ENCODE peak calls at places on chromosome 14, in four cellular contexts. One of them, this sample, is unnamed.

GRCh38 chr14:55720796-55721195 is 140.8 kb downstream of the KTN1 start:
- DNase-seq in IMR-90: no peak
- DNase-seq in spleen: no peak
- DNase-seq in Peyer's patch: no peak
- DNase-seq in this sample: no peak

GRCh38 chr14:71524321-71524982 is 407.8 kb upstream of the RGS6 start:
- DNase-seq in Peyer's patch: no peak
- DNase-seq in spleen: no peak
- DNase-seq in IMR-90: no peak
- DNase-seq in this sample: no peak

GRCh38 chr14:35910191-35910590 is 84.1 kb downstream of the BRMS1L start:
- DNase-seq in IMR-90: no peak
- DNase-seq in Peyer's patch: no peak
- DNase-seq in spleen: no peak
- DNase-seq in this sample: no peak

GRCh38 chr14:72243894-72244293 is 311.7 kb downstream of the RGS6 start:
- DNase-seq in Peyer's patch: no peak
- DNase-seq in spleen: no peak
- DNase-seq in IMR-90: no peak
- DNase-seq in this sample: no peak

GRCh38 chr14:60724080-60724618 is at the start of gene SIX4:
- DNase-seq in IMR-90: peak; percentile 92
- DNase-seq in Peyer's patch: peak; percentile 54
- DNase-seq in spleen: no peak
- DNase-seq in this sample: no peak

GRCh38 chr14:22664261-22664660 is 20.1 kb upstream of the OR6J1 start:
- DNase-seq in IMR-90: no peak
- DNase-seq in spleen: no peak
- DNase-seq in Peyer's patch: no peak
- DNase-seq in this sample: no peak

GRCh38 chr14:58774531-58774930 is 136.8 kb downstream of the DACT1 start:
- DNase-seq in spleen: no peak
- DNase-seq in IMR-90: no peak
- DNase-seq in Peyer's patch: no peak
- DNase-seq in this sample: no peak

GRCh38 chr14:104826858-104827172 is 25.9 kb downstream of the ZBTB42 start:
- DNase-seq in spleen: no peak
- DNase-seq in IMR-90: no peak
- DNase-seq in Peyer's patch: no peak
- DNase-seq in this sample: no peak

GRCh38 chr14:51173863-51174262 is 66.2 kb upstream of the TMX1 start:
- DNase-seq in Peyer's patch: no peak
- DNase-seq in IMR-90: no peak
- DNase-seq in spleen: no peak
- DNase-seq in this sample: no peak

GRCh38 chr14:62185078-62185477 is 422.9 kb downstream of the SNAPC1 start:
- DNase-seq in IMR-90: peak; percentile 18
- DNase-seq in spleen: no peak
- DNase-seq in Peyer's patch: no peak
- DNase-seq in this sample: no peak

GRCh38 chr14:79011920-79012204 is 841.7 kb downstream of the NRXN3 start:
- DNase-seq in spleen: no peak
- DNase-seq in Peyer's patch: no peak
- DNase-seq in IMR-90: no peak
- DNase-seq in this sample: no peak

GRCh38 chr14:36295642-36296627 is 24.5 kb downstream of the MBIP start:
- DNase-seq in IMR-90: no peak
- DNase-seq in spleen: no peak
- DNase-seq in Peyer's patch: no peak
- DNase-seq in this sample: no peak

GRCh38 chr14:51596473-51596870 is 55.2 kb upstream of the FRMD6 start:
- DNase-seq in Peyer's patch: no peak
- DNase-seq in IMR-90: no peak
- DNase-seq in spleen: no peak
- DNase-seq in this sample: no peak

GRCh38 chr14:67522270-67522669 is 10.8 kb upstream of the PLEKHH1 start:
- DNase-seq in spleen: no peak
- DNase-seq in IMR-90: no peak
- DNase-seq in Peyer's patch: no peak
- DNase-seq in this sample: no peak

GRCh38 chr14:46368275-46368674 is 283.3 kb downstream of the RPL10L start:
- DNase-seq in spleen: no peak
- DNase-seq in Peyer's patch: no peak
- DNase-seq in IMR-90: no peak
- DNase-seq in this sample: no peak

GRCh38 chr14:100237735-100238418 is 1.1 kb upstream of the YY1 start:
- DNase-seq in IMR-90: peak; percentile 35
- DNase-seq in spleen: peak; percentile 91
- DNase-seq in Peyer's patch: no peak
- DNase-seq in this sample: no peak

GRCh38 chr14:67674139-67674479 is 323 bp downstream of the VTI1B start:
- DNase-seq in IMR-90: peak; percentile 45
- DNase-seq in spleen: peak; percentile 93
- DNase-seq in Peyer's patch: peak; percentile 79
- DNase-seq in this sample: peak; percentile 40

GRCh38 chr14:99574099-99574880 is 29.7 kb downstream of the CCDC85C start:
- DNase-seq in Peyer's patch: peak; percentile 76
- DNase-seq in IMR-90: peak; percentile 78
- DNase-seq in spleen: no peak
- DNase-seq in this sample: no peak

GRCh38 chr14:30227436-30227835 is 299.8 kb upstream of the PRKD1 start:
- DNase-seq in IMR-90: peak; percentile 55
- DNase-seq in spleen: no peak
- DNase-seq in Peyer's patch: no peak
- DNase-seq in this sample: no peak

GRCh38 chr14:77654001-77654431 is 37.6 kb upstream of the SPTLC2 start:
- DNase-seq in IMR-90: no peak
- DNase-seq in Peyer's patch: no peak
- DNase-seq in spleen: no peak
- DNase-seq in this sample: no peak

GRCh38 chr14:56299306-56299984 is 181.2 kb downstream of the PELI2 start:
- DNase-seq in IMR-90: peak; percentile 56
- DNase-seq in Peyer's patch: no peak
- DNase-seq in spleen: no peak
- DNase-seq in this sample: no peak

GRCh38 chr14:104723651-104724406 is at the start of gene ADSS1:
- DNase-seq in IMR-90: no peak
- DNase-seq in spleen: peak; percentile 93
- DNase-seq in Peyer's patch: peak; percentile 87
- DNase-seq in this sample: peak; percentile 92

GRCh38 chr14:91246051-91246852 is 1.7 kb upstream of the GPR68 start:
- DNase-seq in spleen: peak; percentile 78
- DNase-seq in Peyer's patch: no peak
- DNase-seq in IMR-90: no peak
- DNase-seq in this sample: no peak

GRCh38 chr14:58955294-58955821 is 233.1 kb upstream of the DAAM1 start:
- DNase-seq in Peyer's patch: no peak
- DNase-seq in spleen: no peak
- DNase-seq in IMR-90: peak; percentile 41
- DNase-seq in this sample: no peak

GRCh38 chr14:72690324-72690723 is 203.6 kb downstream of the DPF3 start:
- DNase-seq in Peyer's patch: no peak
- DNase-seq in spleen: no peak
- DNase-seq in IMR-90: no peak
- DNase-seq in this sample: no peak

GRCh38 chr14:61699092-61699491 is 3.8 kb downstream of the HIF1A start:
- DNase-seq in Peyer's patch: no peak
- DNase-seq in spleen: no peak
- DNase-seq in IMR-90: no peak
- DNase-seq in this sample: no peak

GRCh38 chr14:90453401-90453951 is 56.6 kb downstream of the CALM1 start:
- DNase-seq in spleen: no peak
- DNase-seq in Peyer's patch: no peak
- DNase-seq in IMR-90: no peak
- DNase-seq in this sample: no peak

GRCh38 chr14:31255286-31255685 is 47.7 kb upstream of the HECTD1 start:
- DNase-seq in Peyer's patch: no peak
- DNase-seq in IMR-90: no peak
- DNase-seq in spleen: no peak
- DNase-seq in this sample: no peak

GRCh38 chr14:80906946-80907345 is 34.6 kb downstream of the CEP128 start:
- DNase-seq in spleen: no peak
- DNase-seq in IMR-90: peak; percentile 34
- DNase-seq in Peyer's patch: no peak
- DNase-seq in this sample: no peak

GRCh38 chr14:85483037-85483436 is 46.9 kb upstream of the FLRT2 start:
- DNase-seq in IMR-90: no peak
- DNase-seq in Peyer's patch: no peak
- DNase-seq in spleen: no peak
- DNase-seq in this sample: no peak

GRCh38 chr14:66509874-66510273 is 1.9 kb downstream of the GPHN start:
- DNase-seq in Peyer's patch: no peak
- DNase-seq in IMR-90: no peak
- DNase-seq in spleen: no peak
- DNase-seq in this sample: no peak

GRCh38 chr14:93079321-93079720 is 36.4 kb downstream of the ITPK1 start:
- DNase-seq in spleen: no peak
- DNase-seq in IMR-90: no peak
- DNase-seq in Peyer's patch: no peak
- DNase-seq in this sample: no peak

GRCh38 chr14:71539660-71540285 is 392.5 kb upstream of the RGS6 start:
- DNase-seq in spleen: no peak
- DNase-seq in IMR-90: no peak
- DNase-seq in Peyer's patch: no peak
- DNase-seq in this sample: no peak

GRCh38 chr14:45785240-45785639 is 532.2 kb upstream of the MIS18BP1 start:
- DNase-seq in IMR-90: no peak
- DNase-seq in spleen: no peak
- DNase-seq in Peyer's patch: no peak
- DNase-seq in this sample: no peak

GRCh38 chr14:34328178-34328577 is 133.9 kb downstream of the SPTSSA start:
- DNase-seq in spleen: no peak
- DNase-seq in Peyer's patch: no peak
- DNase-seq in IMR-90: peak; percentile 7
- DNase-seq in this sample: no peak
- TF ChIP-seq CTCF in spleen: no peak
- TF ChIP-seq CTCF in Peyer's patch: no peak
- TF ChIP-seq CTCF in IMR-90: no peak
- TF ChIP-seq CTCF in this sample: no peak

DNA sequence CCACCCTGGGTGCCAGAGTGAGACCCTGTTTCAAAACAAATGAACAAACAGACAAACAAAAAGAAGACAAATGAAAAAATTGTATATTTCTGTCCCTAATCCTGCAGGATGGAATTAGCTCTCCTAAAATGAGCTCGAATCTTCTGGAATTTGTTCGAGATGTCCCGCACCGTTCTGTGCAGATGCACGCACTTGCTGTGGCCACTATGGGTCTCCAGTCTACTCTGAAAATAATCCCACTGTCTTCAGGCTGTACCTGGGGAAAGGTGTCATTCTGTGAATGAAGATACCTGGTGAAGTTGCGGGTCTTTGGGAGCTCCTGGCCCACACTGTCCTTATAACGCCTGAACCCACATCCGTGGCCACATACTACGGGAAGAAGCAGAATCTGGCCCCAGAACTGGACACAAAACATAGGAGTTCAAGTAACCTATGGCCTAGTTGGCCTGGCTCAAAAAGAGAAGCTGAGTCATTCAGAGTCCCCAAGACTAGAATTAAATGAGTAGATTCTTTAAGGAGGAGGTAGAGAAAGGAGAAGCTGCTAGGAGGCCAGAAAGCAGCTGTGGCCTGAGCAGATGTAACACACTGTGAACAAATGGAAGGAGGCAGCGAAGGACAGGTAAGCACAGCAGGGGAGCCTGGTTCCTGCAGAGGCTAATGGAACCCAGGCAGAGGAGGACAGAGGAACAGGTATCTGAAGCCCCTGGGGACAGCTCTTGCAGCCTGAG is 108.6 kb downstream of the FOXN3 start:
- DNase-seq in Peyer's patch: no peak
- DNase-seq in IMR-90: peak; percentile 54
- DNase-seq in spleen: no peak
- DNase-seq in this sample: no peak
- TF ChIP-seq CTCF in Peyer's patch: no peak
- TF ChIP-seq CTCF in IMR-90: no peak
- TF ChIP-seq CTCF in spleen: no peak
- TF ChIP-seq CTCF in this sample: no peak

GRCh38 chr14:96747608-96748007 is 49.6 kb upstream of the VRK1 start:
- DNase-seq in Peyer's patch: no peak
- DNase-seq in spleen: no peak
- DNase-seq in IMR-90: no peak
- DNase-seq in this sample: no peak

GRCh38 chr14:96747006-96747405 is 50.2 kb upstream of the VRK1 start:
- DNase-seq in Peyer's patch: no peak
- DNase-seq in IMR-90: no peak
- DNase-seq in spleen: no peak
- DNase-seq in this sample: no peak

GRCh38 chr14:96746101-96746500 is 51.1 kb upstream of the VRK1 start:
- DNase-seq in Peyer's patch: no peak
- DNase-seq in IMR-90: no peak
- DNase-seq in spleen: no peak
- DNase-seq in this sample: no peak

GRCh38 chr14:96748371-96748770 is 48.8 kb upstream of the VRK1 start:
- DNase-seq in IMR-90: no peak
- DNase-seq in spleen: no peak
- DNase-seq in Peyer's patch: no peak
- DNase-seq in this sample: no peak

GRCh38 chr14:96745500-96746051 is 51.6 kb upstream of the VRK1 start:
- DNase-seq in spleen: no peak
- DNase-seq in IMR-90: no peak
- DNase-seq in Peyer's patch: no peak
- DNase-seq in this sample: no peak
- TF ChIP-seq CTCF in spleen: no peak
- TF ChIP-seq CTCF in IMR-90: no peak
- TF ChIP-seq CTCF in Peyer's patch: no peak
- TF ChIP-seq CTCF in this sample: no peak

DNA sequence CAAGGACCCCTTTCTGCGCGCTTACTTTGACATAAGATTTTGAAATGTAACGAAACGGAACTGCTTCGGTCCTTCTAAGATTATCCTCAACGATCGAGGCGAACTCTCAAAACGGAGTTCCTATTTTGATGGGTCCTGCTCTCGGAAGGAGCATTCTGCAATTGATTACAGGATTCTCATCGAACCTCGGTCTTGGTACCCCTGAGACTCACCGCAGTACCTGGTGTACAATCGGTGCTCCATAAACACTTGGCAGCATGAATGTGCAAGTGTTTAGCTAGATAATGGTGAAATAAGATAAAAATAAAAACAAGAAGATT is 530 bp upstream of the NEMF start:
- DNase-seq in IMR-90: no peak
- DNase-seq in spleen: no peak
- DNase-seq in Peyer's patch: no peak
- DNase-seq in this sample: no peak
- TF ChIP-seq CTCF in IMR-90: no peak
- TF ChIP-seq CTCF in spleen: no peak
- TF ChIP-seq CTCF in Peyer's patch: peak; percentile 5
- TF ChIP-seq CTCF in this sample: no peak